ENCODE peak calls at places on chromosomes 13 and 19, in ten cellular contexts. R is tibial artery; V is stimulated activated naive CD8-positive, alpha-beta T cell treated with anti-CD3 and anti-CD28 coated beads, Interleukin-15, amount 100 ng/mL, for 72 hours; I is stimulated activated naive B cell treated with anti-CD40 and anti-IgM and Interleukin-4, amounts not matched to agents 10 μg/mL and 1 μg/mL and 100 μg/mL, for 72 hours; A is HT1080; W is activated B cell treated with CpG ODN at 0.5 μM for 24 hours; O is nucleus accumbens; P is activated CD8-positive, alpha-beta memory T cell treated with anti-CD3 and anti-CD28 coated beads, Interleukin-2, amount 50 U/mL, for 48 hours; H is K562; J is CD8-positive, alpha-beta memory T cell. G is an unnamed sample.

GRCh38 chr19:39351537-39352037 is 9.4 kb downstream of the SAMD4B start:
- DNase-seq in R (no peak), V (peak; percentile 64), P (no peak), A (no peak), W (no peak), O (no peak), H (peak; percentile 57), J (no peak), I (peak; percentile 51), G (peak; percentile 62)

GRCh38 chr13:50677687-50678463 is 165.6 kb downstream of the DLEU7 start:
- DNase-seq in V (no peak), R (no peak), O (no peak), J (no peak), P (no peak), W (no peak), H (no peak), A (peak; percentile 62), I (no peak), G (no peak)

GRCh38 chr19:55353803-55354697 is 469 bp downstream of the COX6B2 start:
- DNase-seq in W (peak; percentile 66), R (no peak), O (no peak), V (peak; percentile 40), J (peak; percentile 73), I (no peak), H (peak; percentile 97), P (peak; percentile 83), A (peak; percentile 33), G (peak; percentile 84)

GRCh38 chr19:14977128-14977527 is 2.5 kb downstream of the SLC1A6 start:
- DNase-seq in H (no peak), I (no peak), J (no peak), V (no peak), O (no peak), A (no peak), P (no peak), R (no peak), W (no peak), G (no peak)

GRCh38 chr13:75635621-75636338 is at the start of gene LMO7:
- DNase-seq in V (peak; percentile 49), J (peak; percentile 57), R (peak; percentile 80), P (peak; percentile 63), W (no peak), A (no peak), I (peak; percentile 15), H (peak; percentile 37), O (no peak), G (peak; percentile 67)

GRCh38 chr19:12777217-12778019 is 2.1 kb upstream of the HOOK2 start:
- DNase-seq in V (peak; percentile 87), P (peak; percentile 95), H (peak; percentile 82), R (peak; percentile 88), O (no peak), J (peak; percentile 78), I (peak; percentile 72), A (peak; percentile 73), W (peak; percentile 85), G (peak; percentile 82)

GRCh38 chr13:32211788-32212187 is 103.4 kb downstream of the ZAR1L start:
- DNase-seq in A (peak; percentile 25), P (no peak), J (no peak), I (no peak), R (no peak), H (no peak), W (no peak), V (no peak), O (no peak), G (no peak)

GRCh38 chr19:21519488-21519887 is 14.1 kb downstream of the ZNF429 start:
- DNase-seq in O (no peak), I (no peak), V (no peak), J (no peak), P (no peak), R (no peak), W (no peak), H (no peak), A (no peak), G (peak; percentile 60)

GRCh38 chr13:73672492-73672891 is 461.7 kb downstream of the KLF12 start:
- DNase-seq in J (no peak), I (no peak), O (no peak), V (no peak), A (no peak), R (no peak), H (no peak), W (no peak), P (no peak), G (no peak)

GRCh38 chr13:40165533-40165932 is 500.9 kb downstream of the FOXO1 start:
- DNase-seq in H (no peak), R (no peak), I (no peak), P (no peak), O (no peak), W (no peak), V (no peak), A (no peak), J (no peak), G (no peak)

GRCh38 chr13:21033866-21034601 is 27.4 kb downstream of the LATS2 start:
- DNase-seq in W (no peak), R (no peak), A (peak; percentile 66), P (no peak), V (no peak), I (no peak), H (no peak), J (no peak), O (no peak), G (no peak)

GRCh38 chr13:79680485-79680884 is 199.5 kb downstream of the NDFIP2 start:
- DNase-seq in W (no peak), H (no peak), O (no peak), A (no peak), R (no peak), J (no peak), P (no peak), V (no peak), I (no peak), G (no peak)

GRCh38 chr19:5026706-5027273 is 57.9 kb downstream of the KDM4B start:
- DNase-seq in H (no peak), P (no peak), W (no peak), R (no peak), V (no peak), J (no peak), I (no peak), O (no peak), A (no peak), G (no peak)

GRCh38 chr19:2424686-2425621 is 2.4 kb downstream of the TIMM13 start:
- DNase-seq in O (no peak), P (peak; percentile 53), A (no peak), H (no peak), R (no peak), W (no peak), I (no peak), J (no peak), V (no peak), G (no peak)

G was measured in erythroblast.